ENCODE peak calls at places on chromosomes 3 and 15, in seven cellular contexts. O, M, F, R, G, A and Q are unnamed samples.

GRCh38 chr3:128556949-128557348 is 63.9 kb upstream of the GATA2 start:
- DNase-seq in O (no peak), M (no peak), F (no peak), R (peak; percentile 66), G (no peak), A (no peak), Q (no peak)

GRCh38 chr3:43105224-43105596 is 669 bp downstream of the POMGNT2 start:
- DNase-seq in O (no peak), M (no peak), F (no peak), R (peak; percentile 78), G (no peak), A (peak; percentile 27), Q (no peak)

GRCh38 chr3:49914906-49915305 is 11.2 kb upstream of the MST1R start:
- DNase-seq in O (no peak), M (no peak), F (no peak), R (no peak), G (no peak), A (no peak), Q (no peak)

GRCh38 chr15:78415284-78415683 is 22.7 kb upstream of the IREB2 start:
- DNase-seq in O (peak; percentile 74), M (no peak), F (peak; percentile 5), R (no peak), G (no peak), A (peak; percentile 99), Q (no peak)

GRCh38 chr15:63942486-63943365 is 103.6 kb downstream of the DAPK2 start:
- DNase-seq in O (no peak), M (no peak), F (no peak), R (no peak), G (no peak), A (peak; percentile 70), Q (no peak)

GRCh38 chr15:60370105-60370803 is 27.5 kb downstream of the ANXA2 start:
- DNase-seq in O (no peak), M (no peak), F (no peak), R (no peak), G (no peak), A (no peak), Q (no peak)

GRCh38 chr3:156240642-156241041 is 120.3 kb downstream of the KCNAB1 start:
- DNase-seq in O (no peak), M (no peak), F (no peak), R (no peak), G (no peak), A (no peak), Q (no peak)

GRCh38 chr3:195221876-195222617 is 48.9 kb downstream of the XXYLT1 start:
- DNase-seq in O (no peak), M (no peak), F (no peak), R (no peak), G (no peak), A (no peak), Q (no peak)

GRCh38 chr3:124034016-124034808 is 42.3 kb upstream of the ROPN1 start:
- DNase-seq in O (no peak), M (no peak), F (no peak), R (peak; percentile 83), G (peak; percentile 46), A (peak; percentile 70), Q (no peak)

GRCh38 chr3:30454636-30455035 is 151.8 kb upstream of the TGFBR2 start:
- DNase-seq in O (no peak), M (no peak), F (no peak), R (no peak), G (no peak), A (no peak), Q (no peak)

GRCh38 chr3:4856136-4856535 is 123.1 kb upstream of the BHLHE40 start:
- DNase-seq in O (no peak), M (no peak), F (no peak), R (no peak), G (no peak), A (no peak), Q (no peak)

GRCh38 chr15:66952756-66953522 is 112.5 kb upstream of the SMAD3 start:
- DNase-seq in O (no peak), M (no peak), F (no peak), R (no peak), G (no peak), A (no peak), Q (peak; percentile 33)

GRCh38 chr3:153894857-153895256 is 226.3 kb upstream of the ARHGEF26 start:
- DNase-seq in O (no peak), M (no peak), F (no peak), R (no peak), G (no peak), A (no peak), Q (no peak)

GRCh38 chr3:38458796-38459498 is 5.3 kb downstream of the ACVR2B start:
- DNase-seq in O (peak; percentile 84), M (no peak), F (no peak), R (peak; percentile 85), G (peak; percentile 80), A (no peak), Q (no peak)

GRCh38 chr3:169128579-169128978 is 534.9 kb downstream of the MECOM start:
- DNase-seq in O (no peak), M (no peak), F (no peak), R (no peak), G (no peak), A (peak; percentile 46), Q (no peak)

GRCh38 chr3:190321789-190322603 is at the start of gene CLDN1:
- DNase-seq in O (no peak), M (no peak), F (peak; percentile 83), R (peak; percentile 94), G (peak; percentile 90), A (peak; percentile 81), Q (peak; percentile 81)

GRCh38 chr3:33277193-33277882 is at the start of gene FBXL2:
- DNase-seq in O (peak; percentile 53), M (no peak), F (peak; percentile 75), R (peak; percentile 89), G (peak; percentile 81), A (peak; percentile 86), Q (peak; percentile 76)

GRCh38 chr3:195032955-195033354 is 238.0 kb downstream of the XXYLT1 start:
- DNase-seq in O (no peak), M (no peak), F (no peak), R (no peak), G (no peak), A (no peak), Q (no peak)

GRCh38 chr15:68085052-68085451 is 30.9 kb downstream of the PIAS1 start:
- DNase-seq in O (no peak), M (no peak), F (no peak), R (no peak), G (no peak), A (no peak), Q (no peak)

GRCh38 chr3:63847718-63848450 is 15.7 kb downstream of the THOC7 start:
- DNase-seq in O (no peak), M (no peak), F (no peak), R (no peak), G (no peak), A (peak; percentile 9), Q (no peak)

GRCh38 chr15:65576669-65577068 is 34.3 kb downstream of the INTS14 start:
- DNase-seq in O (no peak), M (peak; percentile 29), F (peak; percentile 66), R (no peak), G (no peak), A (no peak), Q (no peak)

GRCh38 chr3:114800272-114800671 is 346.8 kb downstream of the ZBTB20 start:
- DNase-seq in O (no peak), M (no peak), F (no peak), R (no peak), G (no peak), A (no peak), Q (no peak)

GRCh38 chr3:13367728-13368127 is 52.4 kb downstream of the NUP210 start:
- DNase-seq in O (no peak), M (no peak), F (no peak), R (no peak), G (no peak), A (no peak), Q (no peak)

GRCh38 chr3:161069441-161070251 is 35.5 kb downstream of the B3GALNT1 start:
- DNase-seq in O (no peak), M (peak; percentile 78), F (peak; percentile 5), R (no peak), G (no peak), A (no peak), Q (no peak)

GRCh38 chr15:80492409-80492808 is 88.2 kb downstream of the ARNT2 start:
- DNase-seq in O (no peak), M (no peak), F (no peak), R (no peak), G (no peak), A (no peak), Q (no peak)

GRCh38 chr3:51176923-51177322 is 208.2 kb upstream of the MANF start:
- DNase-seq in O (no peak), M (no peak), F (no peak), R (no peak), G (no peak), A (no peak), Q (no peak)

GRCh38 chr3:172666873-172667694 is 43.8 kb downstream of the NCEH1 start:
- DNase-seq in O (peak; percentile 90), M (no peak), F (peak; percentile 84), R (no peak), G (no peak), A (peak; percentile 89), Q (no peak)

GRCh38 chr15:25391971-25392733 is 46.7 kb downstream of the UBE3A start:
- DNase-seq in O (no peak), M (peak; percentile 16), F (peak; percentile 57), R (no peak), G (no peak), A (no peak), Q (no peak)

GRCh38 chr3:150238995-150239612 is 169.0 kb upstream of the TSC22D2 start:
- DNase-seq in O (peak; percentile 25), M (no peak), F (peak; percentile 47), R (no peak), G (no peak), A (peak; percentile 87), Q (no peak)

GRCh38 chr3:97131476-97131875 is 317.1 kb downstream of the EPHA6 start:
- DNase-seq in O (no peak), M (no peak), F (no peak), R (no peak), G (no peak), A (peak; percentile 33), Q (no peak)

GRCh38 chr15:66586155-66586976 is 20.6 kb upstream of the LCTL start:
- DNase-seq in O (no peak), M (no peak), F (no peak), R (peak; percentile 42), G (no peak), A (no peak), Q (no peak)

GRCh38 chr3:99094611-99095010 is 193.1 kb upstream of the DCBLD2 start:
- DNase-seq in O (no peak), M (no peak), F (no peak), R (no peak), G (no peak), A (no peak), Q (no peak)

GRCh38 chr15:80568298-80568697 is 126.8 kb upstream of the ABHD17C start:
- DNase-seq in O (no peak), M (no peak), F (no peak), R (no peak), G (no peak), A (no peak), Q (no peak)

GRCh38 chr3:65490132-65490531 is 548.6 kb downstream of the MAGI1 start:
- DNase-seq in O (no peak), M (no peak), F (no peak), R (no peak), G (no peak), A (peak; percentile 70), Q (no peak)

GRCh38 chr3:65178703-65179102 is 490.9 kb upstream of the ADAMTS9 start:
- DNase-seq in O (no peak), M (peak; percentile 70), F (no peak), R (no peak), G (no peak), A (peak; percentile 1), Q (no peak)

GRCh38 chr15:92949604-92950249 is 49.6 kb downstream of the CHD2 start:
- DNase-seq in O (no peak), M (no peak), F (peak; percentile 15), R (no peak), G (no peak), A (peak; percentile 47), Q (no peak)

GRCh38 chr15:60137711-60138396 is 133.7 kb downstream of the FOXB1 start:
- DNase-seq in O (no peak), M (no peak), F (peak; percentile 69), R (no peak), G (no peak), A (no peak), Q (no peak)

GRCh38 chr15:48963524-48964113 is at the start of gene SHC4:
- DNase-seq in O (no peak), M (no peak), F (peak; percentile 81), R (peak; percentile 82), G (no peak), A (peak; percentile 80), Q (peak; percentile 84)